ENCODE peak calls at places on chromosomes 1 and 21, in six cellular contexts. D, L, G, A, Z and V are unnamed samples.

GRCh38 chr1:108610073-108610472 is 50.2 kb downstream of the EEIG2 start:
- DNase-seq in D (no peak), L (no peak), A (peak), G (no peak), Z (no peak), V (no peak)

GRCh38 chr21:45747233-45747766 is 103.8 kb downstream of the PCBP3 start:
- DNase-seq in L (no peak), A (no peak), Z (no peak), D (no peak), G (no peak), V (no peak)

GRCh38 chr1:101086783-101087182 is 61.2 kb upstream of the DPH5 start:
- DNase-seq in D (no peak), G (no peak), A (no peak), Z (no peak), L (no peak), V (no peak)

GRCh38 chr1:184254849-184255248 is 132.0 kb upstream of the C1orf21 start:
- DNase-seq in A (no peak), G (no peak), L (no peak), D (no peak), Z (no peak), V (no peak)

GRCh38 chr1:82775402-82776000 is 974.8 kb downstream of the ADGRL2 start:
- DNase-seq in D (peak), Z (peak), L (no peak), A (peak), G (no peak), V (peak)

GRCh38 chr21:46037338-46038325 is 56.1 kb downstream of the COL6A1 start:
- DNase-seq in Z (no peak), G (no peak), L (no peak), D (no peak), A (no peak), V (no peak)

GRCh38 chr1:116019653-116020253 is 43.4 kb downstream of the SLC22A15 start:
- DNase-seq in A (no peak), Z (no peak), L (no peak), G (no peak), D (no peak), V (no peak)

GRCh38 chr1:2826316-2826715 is 24.8 kb upstream of the TTC34 start:
- DNase-seq in G (no peak), A (no peak), Z (no peak), D (no peak), L (no peak), V (no peak)

GRCh38 chr1:210558302-210558701 is 229.6 kb downstream of the HHAT start:
- DNase-seq in Z (no peak), D (no peak), L (peak), G (no peak), A (peak), V (no peak)

GRCh38 chr1:244801246-244801645 is 34.2 kb upstream of the COX20 start:
- DNase-seq in A (peak), D (peak), G (peak), L (no peak), Z (peak), V (peak)

GRCh38 chr1:180888870-180889269 is 23.8 kb upstream of the KIAA1614 start:
- DNase-seq in G (no peak), D (no peak), L (no peak), Z (no peak), A (no peak), V (no peak)

GRCh38 chr1:162710349-162710748 is 78.1 kb downstream of the DDR2 start:
- DNase-seq in Z (no peak), L (no peak), G (no peak), D (no peak), A (no peak), V (no peak)

GRCh38 chr1:29752141-29752540 is 515.8 kb downstream of the PTPRU start:
- DNase-seq in Z (peak), A (no peak), G (no peak), L (no peak), D (no peak), V (peak)

GRCh38 chr1:224377676-224378006 is 21.0 kb downstream of the CNIH4 start:
- DNase-seq in D (no peak), A (peak), Z (no peak), G (peak), L (no peak), V (no peak)

GRCh38 chr1:54262244-54262643 is 62.3 kb downstream of the MRPL37 start:
- DNase-seq in G (no peak), Z (no peak), A (no peak), L (no peak), D (no peak), V (no peak)

GRCh38 chr1:59730302-59730701 is 84.4 kb upstream of the HOOK1 start:
- DNase-seq in L (no peak), Z (no peak), A (peak), G (no peak), D (no peak), V (no peak)

GRCh38 chr1:6440198-6441126 is 15.9 kb downstream of the ESPN start:
- DNase-seq in D (peak), L (no peak), G (peak), A (no peak), Z (no peak), V (peak)

GRCh38 chr1:41919131-41919530 is 409 bp upstream of the HIVEP3 start:
- DNase-seq in A (no peak), G (no peak), Z (no peak), L (no peak), D (no peak), V (no peak)

GRCh38 chr1:76023669-76024407 is 50.7 kb upstream of the ST6GALNAC3 start:
- DNase-seq in G (no peak), L (no peak), A (peak), D (no peak), Z (no peak), V (no peak)

GRCh38 chr1:213284626-213285025 is 233.6 kb downstream of the RPS6KC1 start:
- DNase-seq in D (no peak), G (no peak), Z (no peak), A (peak), L (no peak), V (no peak)

GRCh38 chr1:50421768-50422674 is 1.2 kb downstream of the DMRTA2 start:
- DNase-seq in Z (no peak), G (no peak), D (no peak), L (no peak), A (no peak), V (no peak)

GRCh38 chr1:93738075-93738622 is 56.5 kb upstream of the BCAR3 start:
- DNase-seq in A (peak), Z (no peak), L (no peak), D (peak), G (no peak), V (no peak)

GRCh38 chr1:93735722-93736121 is 54.1 kb upstream of the BCAR3 start:
- DNase-seq in G (no peak), L (no peak), Z (no peak), D (no peak), A (peak), V (no peak)

GRCh38 chr1:93733340-93733739 is 51.7 kb upstream of the BCAR3 start:
- DNase-seq in A (no peak), G (no peak), Z (no peak), L (no peak), D (no peak), V (no peak)

GRCh38 chr1:93732514-93732913 is 50.9 kb upstream of the BCAR3 start:
- DNase-seq in D (no peak), A (no peak), G (no peak), Z (no peak), L (no peak), V (no peak)

GRCh38 chr1:93734999-93735398 is 53.4 kb upstream of the BCAR3 start:
- DNase-seq in A (no peak), L (no peak), Z (no peak), G (no peak), D (peak), V (no peak)
- TF ChIP-seq CTCF in A (peak), L (no peak), Z (no peak), G (peak), D (no peak), V (peak)

GRCh38 chr1:7786785-7787184 is 2.7 kb downstream of the PER3 start:
- DNase-seq in L (no peak), Z (no peak), A (no peak), G (no peak), D (no peak), V (no peak)

GRCh38 chr1:7783178-7783711 is 846 bp upstream of the PER3 start:
- DNase-seq in Z (peak), A (peak), L (no peak), D (peak), G (peak), V (peak)

GRCh38 chr1:7783826-7784491 is at the start of gene PER3:
- DNase-seq in D (peak), G (peak), L (peak), Z (peak), A (peak), V (peak)

GRCh38 chr1:7785108-7785507 is 1.0 kb downstream of the PER3 start:
- DNase-seq in G (no peak), D (no peak), L (no peak), Z (no peak), A (no peak), V (no peak)

DNA sequence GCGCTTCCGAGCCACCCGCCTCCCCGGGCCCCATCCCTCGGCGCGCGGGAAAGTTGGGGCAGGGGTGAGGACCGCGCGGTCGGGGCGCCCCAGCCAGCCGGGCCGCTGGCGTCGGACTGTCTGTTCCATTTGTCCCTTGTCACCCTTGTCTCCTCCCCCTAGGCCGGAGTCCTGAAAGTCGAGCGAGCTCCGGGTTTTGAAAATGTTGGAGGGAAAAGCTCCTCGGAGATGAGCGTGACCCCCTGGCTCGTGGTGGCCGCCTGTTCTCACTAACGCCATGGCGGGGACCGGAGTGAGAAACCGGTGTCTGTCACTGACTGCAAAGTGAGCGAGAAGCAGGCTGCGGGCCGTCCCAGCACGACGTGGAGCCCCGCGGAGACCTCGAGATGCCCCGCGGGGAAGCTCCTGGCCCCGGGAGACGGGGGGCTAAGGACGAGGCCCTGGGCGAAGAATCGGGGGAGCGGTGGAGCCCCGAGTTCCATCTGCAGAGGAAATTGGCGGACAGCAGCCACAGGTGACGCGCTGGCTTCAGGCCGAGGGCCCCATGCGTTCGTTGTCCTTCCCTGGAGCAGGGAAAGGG is 491 bp downstream of the PER3 start:
- DNase-seq in A (no peak), L (no peak), D (no peak), G (no peak), Z (no peak), V (peak)
- TF ChIP-seq CTCF in A (no peak), L (no peak), D (no peak), G (no peak), Z (no peak), V (no peak)

GRCh38 chr1:58249371-58249728 is 297.2 kb downstream of the OMA1 start:
- DNase-seq in G (no peak), Z (no peak), D (no peak), L (no peak), A (no peak), V (no peak)

GRCh38 chr1:58250587-58250948 is 296.0 kb downstream of the OMA1 start:
- DNase-seq in D (no peak), L (no peak), A (no peak), Z (no peak), G (no peak), V (no peak)

GRCh38 chr1:58249729-58250586 is 296.6 kb downstream of the OMA1 start:
- DNase-seq in Z (peak), L (no peak), G (peak), D (no peak), A (peak), V (peak)

GRCh38 chr1:58248067-58248466 is 298.5 kb downstream of the OMA1 start:
- DNase-seq in Z (no peak), L (no peak), G (no peak), D (no peak), A (no peak), V (no peak)

GRCh38 chr1:58251415-58252073 is 295.0 kb downstream of the OMA1 start:
- DNase-seq in A (no peak), Z (peak), L (no peak), D (no peak), G (peak), V (peak)
- TF ChIP-seq CTCF in A (peak), Z (peak), L (no peak), D (no peak), G (peak), V (peak)

GRCh38 chr1:68481041-68481440 is 15.8 kb downstream of the DEPDC1 start:
- DNase-seq in D (no peak), Z (no peak), A (no peak), G (no peak), L (no peak), V (no peak)

GRCh38 chr1:68484618-68485017 is 12.3 kb downstream of the DEPDC1 start:
- DNase-seq in A (no peak), L (no peak), Z (no peak), G (no peak), D (no peak), V (no peak)

GRCh38 chr1:68490046-68490651 is 6.7 kb downstream of the DEPDC1 start:
- DNase-seq in Z (no peak), D (no peak), L (no peak), G (no peak), A (no peak), V (no peak)

GRCh38 chr1:68485431-68486022 is 11.4 kb downstream of the DEPDC1 start:
- DNase-seq in D (no peak), A (no peak), G (no peak), L (no peak), Z (no peak), V (no peak)
- TF ChIP-seq CTCF in D (no peak), A (no peak), G (no peak), L (peak), Z (peak), V (no peak)

GRCh38 chr1:182764029-182764768 is 25.4 kb upstream of the NPL start:
- DNase-seq in A (no peak), D (no peak), Z (no peak), L (no peak), G (no peak), V (no peak)

GRCh38 chr1:182762536-182762935 is 27.0 kb upstream of the NPL start:
- DNase-seq in D (no peak), A (no peak), Z (no peak), G (no peak), L (no peak), V (no peak)

GRCh38 chr1:182766050-182766449 is 23.5 kb upstream of the NPL start:
- DNase-seq in A (no peak), G (no peak), Z (no peak), D (no peak), L (no peak), V (no peak)

GRCh38 chr1:182766881-182767645 is 22.5 kb upstream of the NPL start:
- DNase-seq in A (no peak), D (no peak), L (no peak), Z (no peak), G (no peak), V (no peak)

DNA sequence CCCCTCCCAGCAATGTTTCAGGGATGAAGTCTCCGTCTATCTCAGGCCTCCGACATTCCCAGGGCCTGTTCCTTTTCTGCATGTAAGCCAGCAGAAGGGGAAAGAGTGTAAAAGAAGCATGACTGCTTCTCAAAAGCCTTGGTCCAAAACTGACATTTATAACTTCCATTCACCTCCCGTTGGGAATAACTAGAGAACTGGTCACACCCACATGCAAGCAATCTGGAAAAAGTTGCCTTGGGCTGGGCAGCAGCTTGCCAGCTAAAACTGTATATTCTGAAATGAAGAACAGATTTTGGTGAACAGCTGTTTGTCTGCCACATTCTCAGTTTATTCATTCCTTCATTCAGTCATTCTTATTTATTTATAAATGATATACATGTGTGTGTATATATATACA is 24.2 kb upstream of the NPL start:
- DNase-seq in A (no peak), D (no peak), L (no peak), Z (no peak), G (no peak), V (no peak)
- TF ChIP-seq CTCF in A (no peak), D (no peak), L (no peak), Z (no peak), G (no peak), V (no peak)

DNA sequence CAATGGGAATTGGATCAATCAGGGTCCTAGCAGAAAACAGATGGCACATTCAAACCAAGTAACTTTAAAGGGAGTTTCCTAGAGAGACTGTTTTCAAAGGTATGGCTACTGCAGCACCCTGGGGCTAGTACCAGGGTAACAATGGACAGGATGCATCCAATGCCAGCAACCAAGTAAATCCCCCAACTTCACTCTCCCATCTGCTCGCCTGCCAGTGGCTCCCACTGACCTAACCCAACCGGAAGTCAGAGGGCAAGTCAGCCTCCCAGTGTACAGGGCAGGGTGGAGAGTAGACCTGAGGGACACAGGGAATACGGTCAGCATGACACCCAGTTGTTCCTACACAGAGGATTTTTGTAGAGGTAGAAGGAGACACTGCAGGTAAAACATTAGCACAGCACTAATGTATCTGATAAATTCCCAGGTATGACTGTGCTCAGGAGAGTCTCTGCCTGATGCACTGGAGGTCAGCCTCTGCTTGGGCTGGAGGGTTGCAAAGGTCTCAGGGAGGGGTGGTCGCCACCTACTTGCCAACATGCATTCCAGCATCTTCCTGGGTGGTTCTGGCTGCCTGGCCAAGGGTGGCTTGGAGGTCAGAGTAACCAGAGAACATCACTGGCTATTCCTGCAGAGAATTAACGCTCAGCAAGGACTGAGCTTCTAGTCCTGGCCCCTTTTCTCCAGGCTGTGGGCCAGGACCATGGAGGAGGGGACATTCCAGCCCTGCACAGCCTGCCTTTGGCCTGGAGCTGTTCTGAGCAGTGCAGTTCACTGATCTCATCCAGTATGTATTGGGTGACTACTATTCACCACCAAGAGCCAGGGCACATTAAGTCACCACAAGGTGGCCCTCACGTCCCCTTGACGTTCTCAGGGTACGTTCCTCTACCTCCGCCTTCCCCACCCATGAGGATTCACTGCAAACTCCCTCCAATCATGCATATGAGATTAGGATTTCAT is 5.1 kb upstream of the GJA4 start:
- DNase-seq in L (no peak), D (no peak), Z (no peak), A (no peak), G (no peak), V (peak)
- TF ChIP-seq CTCF in L (no peak), D (no peak), Z (peak), A (peak), G (peak), V (peak)